ENCODE peak calls at places on chromosomes 1 and 21, in six cellular contexts. T, M, W, O, X and Z are unnamed samples.

GRCh38 chr1:7912145-7912544 is 28.5 kb downstream of the TNFRSF9 start:
- DNase-seq in T (no peak), M (no peak), W (no peak), O (no peak), X (no peak), Z (no peak)

GRCh38 chr21:29080454-29080930 is 7.0 kb upstream of the CCT8 start:
- DNase-seq in T (no peak), M (no peak), W (no peak), O (no peak), X (no peak), Z (no peak)

GRCh38 chr1:222167111-222167510 is 380.8 kb downstream of the HHIPL2 start:
- DNase-seq in T (no peak), M (peak; percentile 86), W (no peak), O (peak; percentile 39), X (peak; percentile 58), Z (peak; percentile 32)

GRCh38 chr1:3779265-3779911 is 6.8 kb downstream of the SMIM1 start:
- DNase-seq in T (no peak), M (no peak), W (no peak), O (no peak), X (peak; percentile 30), Z (no peak)

GRCh38 chr1:193111641-193112090 is 6.5 kb upstream of the GLRX2 start:
- DNase-seq in T (no peak), M (peak; percentile 92), W (no peak), O (no peak), X (no peak), Z (no peak)

GRCh38 chr1:113949007-113949406 is 19.9 kb downstream of the HIPK1 start:
- DNase-seq in T (no peak), M (no peak), W (no peak), O (no peak), X (no peak), Z (no peak)

GRCh38 chr1:227134686-227135314 is 183.5 kb downstream of the CDC42BPA start:
- DNase-seq in T (no peak), M (peak; percentile 61), W (no peak), O (no peak), X (no peak), Z (no peak)

GRCh38 chr1:207398986-207399385 is 55.1 kb upstream of the CR2 start:
- DNase-seq in T (no peak), M (no peak), W (no peak), O (peak; percentile 62), X (no peak), Z (no peak)

GRCh38 chr1:71542155-71542554 is 461.3 kb upstream of the ZRANB2 start:
- DNase-seq in T (no peak), M (no peak), W (no peak), O (no peak), X (no peak), Z (no peak)

GRCh38 chr1:210104103-210104502 is 128.5 kb upstream of the SERTAD4 start:
- DNase-seq in T (no peak), M (no peak), W (no peak), O (no peak), X (no peak), Z (no peak)

GRCh38 chr1:65728504-65728903 is 64.2 kb upstream of the PDE4B start:
- DNase-seq in T (no peak), M (no peak), W (no peak), O (no peak), X (no peak), Z (no peak)

GRCh38 chr1:51504806-51505525 is 14.1 kb downstream of the EPS15 start:
- DNase-seq in T (no peak), M (no peak), W (peak; percentile 8), O (no peak), X (no peak), Z (peak; percentile 60)

GRCh38 chr21:33865996-33866575 is 49.5 kb downstream of the ATP5PO start:
- DNase-seq in T (no peak), M (no peak), W (no peak), O (no peak), X (no peak), Z (no peak)

GRCh38 chr1:65209005-65209885 is 61.2 kb downstream of the AK4 start:
- DNase-seq in T (no peak), M (peak; percentile 69), W (no peak), O (no peak), X (no peak), Z (no peak)

GRCh38 chr21:43299441-43300277 is 127.3 kb downstream of the SIK1 start:
- DNase-seq in T (no peak), M (no peak), W (no peak), O (no peak), X (no peak), Z (no peak)

GRCh38 chr1:214518387-214518786 is 33.0 kb downstream of the PTPN14 start:
- DNase-seq in T (no peak), M (peak; percentile 58), W (no peak), O (no peak), X (no peak), Z (no peak)

GRCh38 chr1:8015036-8015808 is 10.9 kb downstream of the ERRFI1 start:
- DNase-seq in T (no peak), M (peak; percentile 93), W (peak; percentile 21), O (no peak), X (no peak), Z (peak; percentile 26)

GRCh38 chr1:7042322-7043231 is 257.3 kb downstream of the CAMTA1 start:
- DNase-seq in T (no peak), M (peak; percentile 46), W (no peak), O (no peak), X (peak; percentile 43), Z (no peak)

GRCh38 chr1:74592580-74593355 is 80.4 kb upstream of the LRRC53 start:
- DNase-seq in T (no peak), M (no peak), W (no peak), O (no peak), X (no peak), Z (no peak)

GRCh38 chr1:27609618-27610240 is 5.8 kb upstream of the AHDC1 start:
- DNase-seq in T (no peak), M (no peak), W (no peak), O (no peak), X (no peak), Z (peak; percentile 55)

GRCh38 chr1:96967311-96967710 is 245.7 kb downstream of the PTBP2 start:
- DNase-seq in T (no peak), M (no peak), W (no peak), O (no peak), X (no peak), Z (no peak)

GRCh38 chr1:30378991-30379581 is 344.3 kb downstream of the MATN1 start:
- DNase-seq in T (no peak), M (peak; percentile 43), W (no peak), O (no peak), X (no peak), Z (no peak)

GRCh38 chr1:195909061-195909460 is 699.2 kb downstream of the KCNT2 start:
- DNase-seq in T (no peak), M (peak; percentile 38), W (no peak), O (no peak), X (no peak), Z (no peak)

GRCh38 chr1:160862151-160863061 is at the start of gene CD244:
- DNase-seq in T (peak; percentile 15), M (no peak), W (peak; percentile 21), O (no peak), X (peak; percentile 43), Z (peak; percentile 71)